ENCODE peak calls at places on chromosomes 12 and 14, in six cellular contexts. X is HAP-1; W is endothelial cell of umbilical vein; T is CD4-positive, alpha-beta memory T cell; P is left lung; U is CD8-positive, alpha-beta memory T cell. K is an unnamed sample. For H3K36me3 and H3K4me1, the result is how much of the 10 kb centered on the place peaks cover.

GRCh38 chr14:91929700-91930099 is 17.8 kb downstream of the FBLN5 start:
- DNase-seq in X (no peak), W (no peak), T (no peak), P (no peak), U (no peak), K (no peak)

GRCh38 chr12:103538397-103538796 is 42.6 kb upstream of the C12orf42 start:
- DNase-seq in X (no peak), W (no peak), T (no peak), P (no peak), U (no peak), K (no peak)

GRCh38 chr14:91380610-91381371 is 36.8 kb downstream of the CCDC88C start:
- DNase-seq in X (peak), W (peak), T (no peak), P (no peak), U (no peak), K (no peak)

GRCh38 chr14:24249230-24250021 is 7.0 kb upstream of the TINF2 start:
- DNase-seq in X (no peak), W (no peak), T (no peak), P (no peak), U (no peak), K (peak)

GRCh38 chr14:57530571-57530970 is 36.9 kb upstream of the CCDC198 start:
- DNase-seq in X (no peak), W (no peak), T (no peak), P (no peak), U (no peak), K (no peak)

GRCh38 chr12:101594700-101595099 is at the start of gene MYBPC1:
- DNase-seq in X (no peak), W (no peak), T (no peak), P (no peak), U (no peak), K (no peak)

GRCh38 chr12:7588703-7589329 is 76.9 kb downstream of the APOBEC1 start:
- DNase-seq in X (peak), W (peak), T (peak), P (peak), U (peak), K (no peak)

GRCh38 chr14:67892466-67893120 is 73.0 kb downstream of the RAD51B start:
- DNase-seq in X (no peak), W (no peak), T (no peak), P (no peak), U (no peak), K (no peak)

GRCh38 chr14:68523994-68524725 is 268.7 kb downstream of the ZFP36L1 start:
- DNase-seq in X (no peak), W (no peak), T (no peak), P (no peak), U (no peak), K (no peak)

GRCh38 chr14:94775082-94775874 is 5.4 kb upstream of the GSC start:
- DNase-seq in X (no peak), W (peak), T (no peak), P (no peak), U (no peak), K (no peak)

GRCh38 chr12:49990269-49990668 is 17.5 kb downstream of the AQP6 start:
- DNase-seq in X (no peak), W (no peak), T (no peak), P (no peak), U (no peak), K (no peak)

GRCh38 chr12:4164591-4165558 is 108.7 kb upstream of the CCND2 start:
- DNase-seq in X (no peak), W (peak), T (peak), P (peak), U (peak), K (peak)

GRCh38 chr14:52695481-52696091 is at the start of gene ERO1A:
- DNase-seq in X (peak), W (peak), T (peak), P (peak), U (peak), K (peak)

GRCh38 chr12:52032431-52032796 is 18.8 kb upstream of the NR4A1 start:
- DNase-seq in X (no peak), W (peak), T (no peak), P (peak), U (no peak), K (no peak)

GRCh38 chr12:132230381-132230780 is 86.1 kb downstream of the NOC4L start:
- DNase-seq in X (no peak), W (no peak), T (no peak), P (no peak), U (no peak), K (no peak)

GRCh38 chr12:26940820-26941219 is 2.5 kb downstream of the FGFR1OP2 start:
- DNase-seq in X (no peak), W (no peak), T (peak), P (no peak), U (no peak), K (no peak)

GRCh38 chr12:69685810-69686209 is 13.3 kb downstream of the BEST3 start:
- DNase-seq in X (no peak), W (peak), T (no peak), P (no peak), U (no peak), K (no peak)

GRCh38 chr14:94904636-94905035 is 134.7 kb upstream of the GSC start:
- DNase-seq in X (no peak), W (no peak), T (no peak), P (no peak), U (no peak), K (no peak)

GRCh38 chr12:57825451-57825850 is 6.9 kb upstream of the AVIL start:
- DNase-seq in X (no peak), W (no peak), T (no peak), P (no peak), U (no peak), K (no peak)

GRCh38 chr12:57829025-57829777 is 10.7 kb upstream of the AVIL start:
- DNase-seq in X (no peak), W (no peak), T (no peak), P (no peak), U (no peak), K (no peak)

GRCh38 chr12:57823908-57824640 is 5.5 kb upstream of the AVIL start:
- DNase-seq in X (no peak), W (no peak), T (no peak), P (no peak), U (no peak), K (no peak)

GRCh38 chr12:57826400-57826799 is 7.9 kb upstream of the AVIL start:
- DNase-seq in X (no peak), W (no peak), T (no peak), P (no peak), U (no peak), K (no peak)

DNA sequence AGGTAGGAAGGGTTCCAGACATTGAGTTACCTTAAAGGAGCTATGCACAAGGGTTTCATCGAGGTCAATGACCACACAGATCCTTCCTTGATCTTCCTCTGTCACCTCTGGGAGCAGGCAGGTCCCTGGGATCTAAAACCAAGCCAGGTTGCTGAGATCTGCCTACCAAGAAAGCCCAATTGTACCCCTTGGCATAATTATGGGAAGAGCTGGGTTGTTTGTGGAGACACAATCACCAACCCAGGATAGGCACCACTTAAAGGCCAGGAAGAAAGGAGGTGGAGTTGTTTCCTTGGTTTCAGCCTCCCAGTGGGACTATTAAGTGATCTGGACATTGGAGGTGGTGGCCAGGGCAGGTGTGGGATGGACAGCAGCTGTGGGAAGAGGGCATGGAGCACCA is 8.4 kb upstream of the AVIL start:
- DNase-seq in X (no peak), W (no peak), T (no peak), P (no peak), U (no peak), K (no peak)
- H3K36me3 ChIP-seq in X (half or more), W (half or more), T (half or more), P (under half), U (half or more), K (half or more)

DNA sequence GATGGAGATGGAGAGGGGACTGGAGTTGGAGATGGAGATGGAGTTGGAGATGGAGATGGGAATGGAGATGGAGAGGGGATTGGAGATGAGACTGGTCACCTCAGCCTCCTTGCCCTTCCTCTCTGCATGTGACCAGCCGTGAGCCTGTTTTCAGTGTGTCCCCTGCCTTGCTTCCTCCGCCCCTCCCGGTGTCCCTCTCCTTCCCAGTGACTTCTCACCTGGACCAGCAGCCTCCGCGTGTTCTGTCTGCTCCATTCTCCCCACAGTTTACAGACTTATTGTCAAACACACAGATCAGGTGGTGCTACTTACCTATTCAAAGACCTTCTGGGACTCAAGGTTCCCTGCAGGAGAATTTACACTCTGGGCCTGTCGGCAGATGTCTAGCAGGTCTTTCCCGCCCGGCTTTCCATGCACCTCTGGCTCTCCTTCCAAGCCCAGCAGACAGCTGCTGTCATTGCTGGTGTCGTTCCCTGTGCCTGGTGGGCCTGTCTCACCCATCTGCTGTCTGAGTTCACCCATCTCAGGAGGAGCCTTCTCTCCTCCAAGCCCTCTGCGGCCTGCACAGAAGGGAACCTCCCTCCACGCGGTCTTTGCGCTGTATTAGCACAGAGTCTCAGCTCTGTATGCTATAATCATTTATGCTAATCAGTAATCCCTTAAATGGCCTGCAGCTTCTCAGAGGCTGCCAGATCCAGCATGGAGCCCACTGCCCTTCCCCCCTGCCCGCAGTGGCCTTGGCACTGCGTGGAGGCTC is 62.1 kb downstream of the ADGRD1 start:
- DNase-seq in X (no peak), W (no peak), T (no peak), P (no peak), U (no peak), K (no peak)
- H3K4me1 ChIP-seq in X (under half), W (under half), T (under half), P (under half), U (under half), K (under half)

GRCh38 chr12:42589465-42590323 is at the start of gene PRICKLE1:
- DNase-seq in X (no peak), W (peak), T (peak), P (no peak), U (no peak), K (peak)
- H3K4me3 ChIP-seq in X (peak), W (peak), T (no peak), P (peak), U (no peak), K (peak)

GRCh38 chr14:25955772-25956171 is 642.1 kb downstream of the NOVA1 start:
- DNase-seq in X (no peak), W (no peak), T (no peak), P (no peak), U (no peak), K (no peak)
- H3K36me3 ChIP-seq in X (under half), W (under half), T (under half), P (under half), U (under half), K (under half)

GRCh38 chr14:35159742-35160409 is 37.5 kb downstream of the PRORP start:
- DNase-seq in X (no peak), W (peak), T (no peak), P (no peak), U (no peak), K (no peak)
- H3K4me1 ChIP-seq in X (under half), W (under half), T (half or more), P (half or more), U (under half), K (under half)

DNA sequence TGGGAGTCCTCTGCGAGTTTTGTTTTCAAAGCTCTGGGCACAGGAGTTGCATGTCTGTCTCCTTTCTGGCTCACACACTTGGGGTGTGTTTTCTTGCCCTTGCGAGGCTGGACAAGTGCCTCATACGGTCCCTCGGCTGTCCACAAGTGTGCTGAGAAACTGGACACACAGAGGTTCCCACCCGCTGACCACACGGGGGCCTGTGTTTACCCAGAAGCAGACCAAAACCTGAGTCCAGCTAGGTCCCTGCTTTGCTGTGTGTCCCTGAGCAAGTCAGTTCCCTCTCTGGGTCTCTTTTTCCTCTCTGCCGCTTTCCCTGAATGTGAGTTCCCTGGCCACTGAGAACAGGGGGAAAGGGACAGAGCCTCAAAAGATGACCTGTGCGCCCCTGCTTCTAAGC is 678 bp upstream of the OAS2 start:
- DNase-seq in X (no peak), W (no peak), T (no peak), P (no peak), U (no peak), K (no peak)
- H3K4me3 ChIP-seq in X (no peak), W (no peak), T (peak), P (peak), U (peak), K (peak)

DNA sequence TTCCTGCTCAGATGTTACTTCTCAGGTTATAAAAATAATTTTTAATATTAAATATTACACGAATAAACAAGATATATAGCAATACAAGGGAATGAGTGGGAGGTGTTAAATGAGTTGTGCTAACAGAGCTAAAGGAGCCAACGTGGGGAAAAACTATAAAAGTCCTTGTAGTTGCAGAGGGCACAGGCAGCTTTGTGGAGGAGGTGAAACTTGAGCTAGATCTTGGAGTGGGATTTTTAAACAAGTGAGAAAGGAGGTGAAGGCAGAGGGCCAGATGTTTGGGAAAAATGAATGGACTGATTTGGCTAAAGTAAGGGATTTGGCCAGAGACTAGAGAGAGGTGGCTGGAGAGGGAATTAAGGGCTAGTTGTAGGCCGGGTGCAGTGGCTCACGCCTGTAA is 5.2 kb upstream of the FKBP11 start:
- DNase-seq in X (no peak), W (no peak), T (no peak), P (no peak), U (no peak), K (no peak)
- H3K36me3 ChIP-seq in X (under half), W (under half), T (under half), P (under half), U (under half), K (under half)

DNA sequence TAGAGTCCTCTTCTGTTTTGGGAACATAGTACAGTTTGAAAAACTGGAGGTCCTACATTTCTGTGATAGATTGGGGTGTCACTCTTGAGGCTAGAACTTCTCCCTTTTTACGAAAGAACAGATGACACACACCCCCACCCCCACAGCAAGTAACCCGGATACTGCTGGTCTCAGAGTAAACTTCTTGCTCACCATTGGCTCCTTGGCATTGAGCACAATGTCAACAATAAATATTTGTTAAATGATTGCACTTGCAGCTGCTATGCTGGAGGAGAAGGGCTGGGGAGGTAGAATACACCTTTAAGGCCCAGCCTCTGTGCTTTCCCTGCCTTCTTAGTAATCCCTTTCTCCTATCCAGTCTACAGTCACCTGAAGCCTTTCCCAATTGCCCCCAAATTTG is 149.8 kb downstream of the TGFB3 start:
- DNase-seq in X (no peak), W (no peak), T (no peak), P (peak), U (no peak), K (no peak)
- H3K4me1 ChIP-seq in X (under half), W (under half), T (under half), P (under half), U (under half), K (under half)

K was measured in upper lobe of right lung.